ENCODE peak calls at places on chromosome 4, in six cellular contexts. A, V, O, P, Q and H are unnamed samples.

GRCh38 chr4:113971706-113972360 is 7.6 kb downstream of the ARSJ start:
- DNase-seq in A (peak; percentile 80), P (no peak), Q (no peak), V (no peak), O (peak; percentile 77), H (no peak)

GRCh38 chr4:97370581-97370980 is 772.7 kb downstream of the STPG2 start:
- DNase-seq in O (peak; percentile 3), A (no peak), Q (no peak), P (no peak), V (no peak), H (no peak)

GRCh38 chr4:101279377-101279871 is 67.9 kb downstream of the PPP3CA start:
- DNase-seq in A (peak; percentile 97), P (peak; percentile 78), O (peak; percentile 99), Q (peak; percentile 100), V (peak; percentile 39), H (peak; percentile 62)

GRCh38 chr4:120266602-120267001 is 200.0 kb upstream of the MAD2L1 start:
- DNase-seq in A (no peak), Q (no peak), V (no peak), P (no peak), O (peak; percentile 14), H (no peak)

GRCh38 chr4:41600243-41600642 is 62.3 kb downstream of the LIMCH1 start:
- DNase-seq in Q (peak; percentile 15), A (no peak), V (no peak), O (no peak), P (no peak), H (no peak)

GRCh38 chr4:8391972-8392371 is 48.6 kb downstream of the ACOX3 start:
- DNase-seq in O (peak; percentile 93), A (peak; percentile 87), P (peak; percentile 32), V (peak; percentile 53), Q (peak; percentile 68), H (peak; percentile 64)

GRCh38 chr4:5979981-5980380 is 38.2 kb downstream of the C4orf50 start:
- DNase-seq in V (no peak), P (no peak), Q (no peak), A (no peak), O (peak; percentile 14), H (no peak)

GRCh38 chr4:23889368-23889767 is 479 bp downstream of the PPARGC1A start:
- DNase-seq in Q (no peak), A (no peak), P (no peak), V (no peak), O (no peak), H (no peak)

GRCh38 chr4:122480023-122480422 is 23.5 kb upstream of the IL2 start:
- DNase-seq in O (peak; percentile 21), Q (peak; percentile 79), A (no peak), P (no peak), V (no peak), H (no peak)

GRCh38 chr4:108303488-108304177 is 134.9 kb upstream of the LEF1 start:
- DNase-seq in P (no peak), Q (no peak), O (peak; percentile 2), A (no peak), V (no peak), H (no peak)

GRCh38 chr4:74659576-74660411 is 134.5 kb downstream of the BTC start:
- DNase-seq in Q (peak; percentile 99), P (peak; percentile 63), O (peak; percentile 100), A (peak; percentile 97), V (peak; percentile 59), H (no peak)

GRCh38 chr4:92091335-92091734 is 212.4 kb upstream of the GRID2 start:
- DNase-seq in P (no peak), V (no peak), A (no peak), Q (no peak), O (no peak), H (no peak)

GRCh38 chr4:165297626-165298025 is 29.8 kb upstream of the MSMO1 start:
- DNase-seq in V (no peak), Q (no peak), A (no peak), O (no peak), P (no peak), H (no peak)

GRCh38 chr4:6270691-6271121 is 1.1 kb downstream of the WFS1 start:
- DNase-seq in V (no peak), Q (peak; percentile 16), O (peak; percentile 20), A (peak; percentile 18), P (no peak), H (no peak)

GRCh38 chr4:61666248-61666647 is 466.1 kb downstream of the ADGRL3 start:
- DNase-seq in A (no peak), Q (no peak), O (no peak), P (no peak), V (no peak), H (no peak)

GRCh38 chr4:8048856-8049686 is 109.4 kb upstream of the AFAP1 start:
- DNase-seq in V (no peak), A (no peak), P (no peak), Q (no peak), O (no peak), H (no peak)

GRCh38 chr4:152052431-152053057 is 291.7 kb upstream of the GATB start:
- DNase-seq in V (no peak), Q (peak; percentile 79), O (no peak), P (no peak), A (no peak), H (no peak)

GRCh38 chr4:41334182-41334581 is 77.5 kb downstream of the UCHL1 start:
- DNase-seq in O (no peak), V (no peak), A (no peak), P (no peak), Q (no peak), H (no peak)

GRCh38 chr4:85741921-85742591 is 267.1 kb downstream of the ARHGAP24 start:
- DNase-seq in O (no peak), Q (no peak), P (peak; percentile 35), A (no peak), V (no peak), H (peak; percentile 80)

GRCh38 chr4:179361978-179362486 is 1919.8 kb upstream of the AGA start:
- DNase-seq in Q (no peak), O (no peak), A (no peak), V (no peak), P (no peak), H (no peak)

GRCh38 chr4:26131711-26132110 is 189.1 kb upstream of the RBPJ start:
- DNase-seq in V (no peak), A (no peak), Q (no peak), P (no peak), O (no peak), H (no peak)

GRCh38 chr4:10173039-10173753 is 56.6 kb upstream of the WDR1 start:
- DNase-seq in P (no peak), V (no peak), Q (peak; percentile 93), O (peak; percentile 54), A (no peak), H (no peak)

GRCh38 chr4:6480532-6481088 is 8.2 kb upstream of the PPP2R2C start:
- DNase-seq in P (no peak), V (peak; percentile 4), O (no peak), Q (no peak), A (no peak), H (no peak)

DNA sequence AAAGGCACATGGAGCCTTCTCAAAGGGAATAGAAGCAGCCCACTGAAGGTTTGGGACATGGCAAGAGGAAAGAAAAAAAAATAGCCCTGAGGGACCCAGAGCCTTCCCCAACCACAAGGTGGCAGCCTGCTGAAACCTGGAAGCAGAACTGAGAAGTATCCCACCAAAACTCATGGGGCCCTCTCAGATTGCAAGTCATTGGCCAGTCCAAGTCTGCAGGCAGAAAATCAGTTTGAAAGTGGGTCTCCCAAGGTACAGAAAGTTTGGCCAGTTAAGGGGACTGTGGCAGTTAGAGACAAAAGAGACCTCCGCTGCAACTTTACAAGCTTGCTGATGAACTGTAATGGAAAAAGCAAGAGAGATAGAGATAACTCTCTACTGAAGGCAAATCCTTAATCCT is 155.8 kb downstream of the ANTXR2 start:
- DNase-seq in Q (peak; percentile 62), O (peak; percentile 62), P (peak; percentile 23), A (peak; percentile 16), V (peak; percentile 43), H (peak; percentile 46)
- TF ChIP-seq CTCF in Q (peak; percentile 59), O (peak; percentile 82), P (peak; percentile 26), A (peak; percentile 79), V (peak; percentile 39), H (peak; percentile 5)

DNA sequence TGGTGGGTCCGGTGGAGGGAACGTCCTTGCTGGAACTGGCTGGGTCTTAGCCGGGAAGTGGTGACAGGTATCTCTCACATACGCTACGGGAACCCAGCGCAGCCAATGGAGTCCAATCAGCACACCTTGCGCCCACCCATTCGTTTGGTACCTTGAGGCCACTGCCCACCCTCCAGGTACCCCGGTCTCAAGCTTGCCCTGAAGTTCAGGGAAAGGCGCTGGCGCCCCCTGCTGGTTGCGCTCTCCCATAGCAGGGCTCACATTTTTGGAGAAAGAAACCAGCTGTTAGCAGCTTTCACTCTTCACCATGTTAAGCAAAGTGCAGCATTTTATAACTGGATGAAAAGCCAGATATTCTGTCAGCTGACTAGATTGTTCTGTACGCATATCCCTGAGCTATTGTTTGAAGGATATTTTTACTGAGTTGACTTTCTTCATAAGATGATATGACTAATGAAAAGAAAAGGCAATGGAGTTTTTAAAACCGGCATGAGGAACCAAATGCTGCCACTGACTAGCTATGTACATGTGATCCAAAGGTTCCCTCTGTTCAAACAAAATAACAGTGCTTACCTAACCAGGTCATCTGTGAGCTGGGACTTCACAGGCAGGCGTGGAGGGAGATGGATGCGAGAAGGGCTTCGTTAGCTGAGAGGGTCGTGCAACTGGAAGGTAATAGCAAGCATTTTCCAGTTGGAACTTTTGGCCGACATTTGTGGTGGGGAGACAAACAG is 43.7 kb downstream of the OTOP1 start:
- DNase-seq in A (no peak), P (no peak), Q (peak; percentile 4), O (peak; percentile 10), V (no peak), H (peak; percentile 51)
- TF ChIP-seq CTCF in A (peak; percentile 42), P (no peak), Q (peak; percentile 52), O (peak; percentile 64), V (peak; percentile 59), H (peak; percentile 47)

GRCh38 chr4:172830295-172830764 is 338.3 kb upstream of the GALNT7 start:
- DNase-seq in P (no peak), V (no peak), O (peak; percentile 24), Q (peak; percentile 40), A (no peak), H (no peak)
- TF ChIP-seq CTCF in P (peak; percentile 29), V (peak; percentile 48), O (peak; percentile 41), Q (peak; percentile 50), A (peak; percentile 11), H (peak; percentile 75)

GRCh38 chr4:173357939-173358338 is 12.8 kb upstream of the SAP30 start:
- DNase-seq in P (no peak), V (no peak), O (no peak), A (no peak), Q (no peak), H (no peak)

GRCh38 chr4:173362666-173363065 is 8.1 kb upstream of the SAP30 start:
- DNase-seq in O (no peak), V (no peak), Q (no peak), P (no peak), A (no peak), H (no peak)

GRCh38 chr4:173365359-173365996 is 5.3 kb upstream of the SAP30 start:
- DNase-seq in P (no peak), A (no peak), O (no peak), Q (no peak), V (peak; percentile 38), H (no peak)

DNA sequence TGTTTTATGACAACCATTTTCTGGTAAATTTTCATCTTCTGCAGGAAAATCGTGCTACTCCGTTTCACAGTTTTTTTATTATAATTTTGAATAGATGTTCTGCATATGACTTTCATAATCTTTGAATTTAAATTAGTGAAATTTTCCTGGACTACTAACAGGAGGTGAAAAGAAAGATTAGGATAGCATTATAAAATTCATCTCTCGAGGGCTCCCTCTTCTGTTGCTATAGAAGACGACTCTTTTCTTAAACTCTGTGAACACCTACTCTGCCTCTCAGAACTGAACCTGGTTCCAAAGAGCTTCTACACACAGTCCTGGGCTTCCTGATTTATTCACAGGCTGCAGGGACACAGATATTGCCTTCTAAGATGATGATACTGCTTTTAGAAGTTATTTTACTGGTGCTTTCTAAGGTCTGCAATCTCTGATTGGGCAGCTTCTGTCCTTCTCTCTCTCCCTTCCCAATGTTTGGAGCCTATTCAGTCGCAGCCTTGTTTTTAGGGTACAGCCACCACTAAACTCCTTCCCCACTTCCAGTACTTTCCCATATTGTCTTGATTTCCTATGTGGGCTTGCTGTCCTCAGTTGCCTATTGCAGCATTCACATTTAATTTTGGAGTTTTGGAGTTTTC is 10.1 kb upstream of the SAP30 start:
- DNase-seq in P (no peak), V (no peak), Q (no peak), A (no peak), O (no peak), H (no peak)
- TF ChIP-seq CTCF in P (no peak), V (no peak), Q (peak; percentile 49), A (peak; percentile 40), O (peak; percentile 40), H (peak; percentile 15)